ENCODE peak calls at places on chromosomes 2 and 18, in six cellular contexts. J, F, D, X, O and N are unnamed samples.

GRCh38 chr2:153478289-153479261 is at the start of gene RPRM:
- DNase-seq in J (peak), F (peak), D (peak), X (no peak), O (peak), N (peak)

GRCh38 chr2:121694398-121695178 is 42.1 kb downstream of the NIFK start:
- DNase-seq in J (no peak), F (no peak), D (no peak), X (peak), O (no peak), N (no peak)

GRCh38 chr2:30149513-30149912 is 2.7 kb downstream of the YPEL5 start:
- DNase-seq in J (no peak), F (no peak), D (no peak), X (no peak), O (no peak), N (peak)

GRCh38 chr2:216606551-216607527 is 26.4 kb upstream of the IGFBP2 start:
- DNase-seq in J (no peak), F (no peak), D (peak), X (no peak), O (no peak), N (no peak)

GRCh38 chr2:66845307-66845706 is 410.4 kb downstream of the MEIS1 start:
- DNase-seq in J (no peak), F (no peak), D (no peak), X (no peak), O (no peak), N (no peak)

GRCh38 chr2:206212673-206213513 is 53.2 kb downstream of the EEF1B2 start:
- DNase-seq in J (no peak), F (no peak), D (no peak), X (no peak), O (no peak), N (no peak)

GRCh38 chr2:20568501-20569463 is 82.1 kb downstream of the HS1BP3 start:
- DNase-seq in J (no peak), F (no peak), D (peak), X (no peak), O (no peak), N (no peak)

GRCh38 chr2:124933883-124934282 is 908.8 kb downstream of the CNTNAP5 start:
- DNase-seq in J (no peak), F (no peak), D (no peak), X (no peak), O (no peak), N (no peak)

GRCh38 chr18:41767960-41768359 is 187.1 kb upstream of the PIK3C3 start:
- DNase-seq in J (no peak), F (no peak), D (no peak), X (no peak), O (no peak), N (peak)

GRCh38 chr2:205590759-205591158 is 91.5 kb upstream of the NRP2 start:
- DNase-seq in J (no peak), F (no peak), D (no peak), X (no peak), O (no peak), N (no peak)

GRCh38 chr18:51687845-51688585 is 490.5 kb upstream of the MEX3C start:
- DNase-seq in J (no peak), F (no peak), D (no peak), X (no peak), O (no peak), N (no peak)

GRCh38 chr2:128369126-128369555 is 50.5 kb upstream of the HS6ST1 start:
- DNase-seq in J (no peak), F (peak), D (peak), X (no peak), O (no peak), N (no peak)

GRCh38 chr2:134900151-134900550 is 18.5 kb upstream of the CCNT2 start:
- DNase-seq in J (no peak), F (no peak), D (no peak), X (no peak), O (no peak), N (no peak)

GRCh38 chr2:129690049-129690448 is 289.4 kb upstream of the RAB6C start:
- DNase-seq in J (no peak), F (no peak), D (no peak), X (no peak), O (no peak), N (no peak)

GRCh38 chr18:9757851-9758587 is 49.9 kb downstream of the RAB31 start:
- DNase-seq in J (no peak), F (peak), D (no peak), X (peak), O (no peak), N (no peak)

GRCh38 chr18:10926565-10927194 is 222.7 kb downstream of the PIEZO2 start:
- DNase-seq in J (no peak), F (peak), D (no peak), X (peak), O (no peak), N (no peak)

GRCh38 chr2:200735061-200735460 is 76.6 kb upstream of the BZW1 start:
- DNase-seq in J (no peak), F (no peak), D (no peak), X (no peak), O (no peak), N (no peak)

GRCh38 chr2:147483911-147484310 is 360.9 kb upstream of the ACVR2A start:
- DNase-seq in J (no peak), F (no peak), D (no peak), X (no peak), O (no peak), N (no peak)

GRCh38 chr2:6970976-6971480 is 53.8 kb downstream of the RNF144A start:
- DNase-seq in J (no peak), F (no peak), D (no peak), X (no peak), O (no peak), N (no peak)

GRCh38 chr2:229408356-229408755 is 137.3 kb upstream of the PID1 start:
- DNase-seq in J (peak), F (peak), D (no peak), X (peak), O (peak), N (peak)

GRCh38 chr2:29502452-29502851 is 387.2 kb downstream of the CLIP4 start:
- DNase-seq in J (no peak), F (no peak), D (no peak), X (no peak), O (no peak), N (no peak)

GRCh38 chr2:73000808-73001570 is 70.5 kb downstream of the SFXN5 start:
- DNase-seq in J (no peak), F (peak), D (no peak), X (no peak), O (no peak), N (no peak)
- TF ChIP-seq POLR2A in J (no peak), F (no peak), D (no peak), X (no peak), O (no peak), N (no peak)

GRCh38 chr2:61538920-61539559 is 884 bp upstream of the XPO1 start:
- DNase-seq in J (peak), F (peak), D (no peak), X (no peak), O (no peak), N (no peak)

GRCh38 chr2:61537590-61538178 is 472 bp downstream of the XPO1 start:
- DNase-seq in J (no peak), F (peak), D (no peak), X (no peak), O (no peak), N (no peak)

GRCh38 chr2:61536723-61537581 is 1.2 kb downstream of the XPO1 start:
- DNase-seq in J (peak), F (peak), D (peak), X (peak), O (peak), N (peak)

GRCh38 chr2:61536086-61536722 is 2.0 kb downstream of the XPO1 start:
- DNase-seq in J (peak), F (no peak), D (no peak), X (peak), O (no peak), N (peak)

DNA sequence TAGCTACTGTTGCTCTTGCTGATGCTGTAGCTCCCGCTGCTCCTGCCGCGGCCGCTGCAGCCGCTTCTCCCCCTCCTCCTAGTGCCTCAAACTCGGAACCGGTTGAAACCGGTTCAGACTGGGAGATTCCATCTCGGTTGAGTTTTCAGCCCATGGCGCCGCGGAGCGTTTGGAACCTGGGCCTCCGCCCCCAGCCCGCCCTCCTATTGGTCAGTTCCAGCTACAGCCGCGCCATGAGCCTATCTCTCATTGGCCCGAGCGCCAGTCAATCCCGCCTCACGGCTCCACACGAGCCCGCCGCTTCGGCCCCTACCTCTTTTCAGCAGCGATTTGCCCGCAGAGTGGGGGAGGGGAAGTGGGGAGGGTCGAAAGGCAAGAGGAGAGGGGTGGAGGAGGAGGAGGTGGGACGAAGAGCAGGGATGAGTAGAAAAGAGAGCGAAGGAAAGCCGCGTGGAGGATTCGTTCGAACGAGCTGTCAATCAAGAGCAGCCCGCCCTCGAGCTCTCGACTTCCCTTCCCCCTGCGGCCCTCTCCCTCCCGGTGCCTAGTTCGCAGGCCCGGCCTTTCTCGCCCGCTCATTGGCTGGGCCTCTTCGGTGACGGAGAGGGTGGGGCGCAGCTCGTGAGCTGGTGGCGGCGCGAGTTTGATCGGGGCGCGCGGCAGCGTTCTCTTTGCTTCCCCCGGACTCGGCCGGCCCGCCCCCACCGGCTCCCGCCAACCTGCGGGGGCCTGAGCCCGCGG is at the start of gene XPO1:
- DNase-seq in J (peak), F (peak), D (peak), X (peak), O (peak), N (peak)
- TF ChIP-seq POLR2A in J (peak), F (peak), D (no peak), X (peak), O (peak), N (peak)

DNA sequence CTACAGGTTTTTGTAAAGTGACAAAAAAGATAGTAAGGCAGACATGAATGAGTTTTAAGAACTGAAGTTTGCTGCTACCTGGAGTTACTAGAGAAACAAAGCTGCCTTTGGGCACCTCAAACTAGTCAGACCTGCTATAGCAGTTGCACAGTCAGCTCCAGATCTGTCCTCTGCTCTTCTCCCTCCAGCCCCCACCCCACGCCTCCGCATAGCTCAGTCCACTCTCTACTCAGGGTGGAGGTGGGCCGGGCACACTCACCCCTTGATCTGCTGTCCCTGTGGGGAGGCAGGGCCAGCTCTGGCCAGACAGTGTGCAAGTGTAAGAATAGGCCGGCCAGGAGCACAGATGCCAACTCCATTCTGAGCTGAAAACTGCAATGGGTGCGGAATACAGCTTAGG is 4.1 kb downstream of the SERTAD2 start:
- DNase-seq in J (peak), F (no peak), D (no peak), X (no peak), O (no peak), N (peak)
- TF ChIP-seq POLR2A in J (no peak), F (no peak), D (no peak), X (no peak), O (no peak), N (no peak)

GRCh38 chr2:240435457-240435954 is at the start of gene GPC1:
- DNase-seq in J (peak), F (peak), D (peak), X (peak), O (peak), N (no peak)
- TF ChIP-seq POLR2A in J (peak), F (peak), D (no peak), X (peak), O (peak), N (no peak)

DNA sequence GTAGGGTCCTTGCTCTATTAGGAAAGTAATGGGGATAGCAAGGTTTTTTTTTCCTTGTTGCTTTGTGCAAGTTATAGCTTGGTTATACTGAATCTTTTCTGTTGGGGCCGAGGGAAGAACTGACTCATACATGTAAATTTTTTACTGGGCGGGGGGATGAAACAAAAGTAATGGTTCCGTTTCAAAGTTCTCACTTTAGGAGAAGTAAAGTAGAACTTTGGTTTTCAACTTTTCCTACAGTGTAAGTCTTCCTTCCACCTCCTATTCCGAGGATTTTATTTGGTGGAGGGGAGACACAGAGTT is 1.1 kb downstream of the AFTPH start:
- DNase-seq in J (no peak), F (no peak), D (no peak), X (no peak), O (no peak), N (peak)
- TF ChIP-seq POLR2A in J (no peak), F (no peak), D (no peak), X (no peak), O (no peak), N (no peak)

DNA sequence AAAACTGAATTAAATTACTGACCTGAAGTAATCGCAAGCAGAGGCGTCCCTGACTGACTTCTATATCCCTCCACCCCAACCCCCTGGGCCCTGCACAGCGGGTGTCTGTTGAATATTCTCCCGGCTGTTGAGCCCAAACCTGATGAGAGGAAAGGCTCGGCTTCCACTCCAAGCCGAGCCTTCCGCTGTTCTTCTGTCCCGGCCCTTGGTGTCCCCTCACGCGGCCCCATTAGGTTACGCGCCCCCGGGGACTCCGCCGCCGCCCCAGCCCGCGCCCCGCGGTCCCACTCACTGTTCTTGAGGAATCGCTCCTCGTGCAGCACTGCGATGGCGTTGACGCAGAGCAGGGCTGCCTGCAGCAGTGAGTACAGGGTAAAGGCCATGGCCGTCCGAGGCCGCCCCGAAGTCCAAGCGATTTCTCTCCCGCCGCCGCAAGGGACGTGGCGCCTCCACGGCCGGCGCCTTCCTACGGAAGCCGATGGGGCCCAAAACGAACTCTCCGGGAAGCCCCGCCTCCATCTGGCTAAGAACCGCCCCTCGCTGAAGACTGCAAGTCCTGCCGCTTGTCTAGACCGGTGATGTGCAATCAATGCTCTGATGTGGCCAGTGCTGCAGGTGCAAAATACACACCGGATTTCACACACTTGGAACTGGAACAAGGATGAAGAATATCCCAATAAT is at the start of gene IER3IP1:
- DNase-seq in J (peak), F (peak), D (peak), X (peak), O (peak), N (peak)
- TF ChIP-seq POLR2A in J (peak), F (peak), D (no peak), X (peak), O (peak), N (peak)

GRCh38 chr2:70124983-70125480 is 37.8 kb downstream of the PCBP1 start:
- DNase-seq in J (peak), F (peak), D (peak), X (no peak), O (peak), N (peak)
- TF ChIP-seq POLR2A in J (peak), F (no peak), D (no peak), X (peak), O (peak), N (peak)

GRCh38 chr2:98727758-98728718 is 2.9 kb downstream of the MGAT4A start:
- DNase-seq in J (peak), F (no peak), D (no peak), X (no peak), O (no peak), N (no peak)
- TF ChIP-seq POLR2A in J (no peak), F (no peak), D (no peak), X (no peak), O (no peak), N (no peak)